ENCODE peak calls at places on chromosomes 5 and 9, in seven cellular contexts. V is keratinocyte, G is lower lobe of right lung, E is body of pancreas, W is endothelial cell of umbilical vein, X is foreskin keratinocyte, B is A549. C is an unnamed sample.

GRCh38 chr5:133653602-133653995 is 41.3 kb upstream of the FSTL4 start:
- DNase-seq in V (no peak), G (no peak), E (no peak), W (no peak), X (no peak), B (no peak), C (no peak)

GRCh38 chr5:132760043-132760420 is 12.8 kb downstream of the CCNI2 start:
- DNase-seq in V (no peak), G (no peak), E (no peak), W (no peak), X (no peak), B (no peak), C (no peak)

GRCh38 chr9:100575765-100576368 is 2.0 kb upstream of the CAVIN4 start:
- DNase-seq in V (no peak), G (no peak), E (no peak), W (no peak), X (peak; percentile 48), B (no peak), C (no peak)

GRCh38 chr5:33509036-33509435 is 68.3 kb downstream of the TARS1 start:
- DNase-seq in V (no peak), G (no peak), E (no peak), W (no peak), X (no peak), B (no peak), C (no peak)

GRCh38 chr5:60794691-60795090 is 49.4 kb downstream of the ELOVL7 start:
- DNase-seq in V (no peak), G (no peak), E (no peak), W (no peak), X (no peak), B (no peak), C (no peak)

GRCh38 chr5:11214851-11215250 is 453.8 kb upstream of the DAP start:
- DNase-seq in V (no peak), G (no peak), E (no peak), W (no peak), X (peak; percentile 14), B (no peak), C (no peak)

GRCh38 chr9:113164536-113165300 is 13.9 kb downstream of the SLC31A2 start:
- DNase-seq in V (no peak), G (no peak), E (peak; percentile 30), W (no peak), X (no peak), B (no peak), C (no peak)

GRCh38 chr9:91426123-91426745 is 2.6 kb upstream of the NFIL3 start:
- DNase-seq in V (no peak), G (no peak), E (no peak), W (peak; percentile 37), X (peak; percentile 55), B (peak; percentile 69), C (peak; percentile 74)

GRCh38 chr9:130285271-130285670 is 19.7 kb downstream of the HMCN2 start:
- DNase-seq in V (no peak), G (no peak), E (no peak), W (no peak), X (no peak), B (no peak), C (no peak)

GRCh38 chr9:130284690-130285089 is 19.1 kb downstream of the HMCN2 start:
- DNase-seq in V (no peak), G (no peak), E (no peak), W (no peak), X (no peak), B (no peak), C (no peak)

GRCh38 chr9:130287736-130288135 is 22.2 kb downstream of the HMCN2 start:
- DNase-seq in V (no peak), G (no peak), E (no peak), W (no peak), X (no peak), B (no peak), C (no peak)

GRCh38 chr9:130286781-130287428 is 21.3 kb downstream of the HMCN2 start:
- DNase-seq in V (no peak), G (peak; percentile 41), E (no peak), W (no peak), X (no peak), B (no peak), C (no peak)

GRCh38 chr9:130286072-130286770 is 20.7 kb downstream of the HMCN2 start:
- DNase-seq in V (no peak), G (peak; percentile 5), E (no peak), W (no peak), X (no peak), B (no peak), C (no peak)
- H3K27ac ChIP-seq in V (no peak overlapping the region), G (peak overlapping the region; percentile 76), E (no peak overlapping the region), W (no peak overlapping the region), X (no peak overlapping the region), B (no peak overlapping the region), C (no peak overlapping the region)

DNA sequence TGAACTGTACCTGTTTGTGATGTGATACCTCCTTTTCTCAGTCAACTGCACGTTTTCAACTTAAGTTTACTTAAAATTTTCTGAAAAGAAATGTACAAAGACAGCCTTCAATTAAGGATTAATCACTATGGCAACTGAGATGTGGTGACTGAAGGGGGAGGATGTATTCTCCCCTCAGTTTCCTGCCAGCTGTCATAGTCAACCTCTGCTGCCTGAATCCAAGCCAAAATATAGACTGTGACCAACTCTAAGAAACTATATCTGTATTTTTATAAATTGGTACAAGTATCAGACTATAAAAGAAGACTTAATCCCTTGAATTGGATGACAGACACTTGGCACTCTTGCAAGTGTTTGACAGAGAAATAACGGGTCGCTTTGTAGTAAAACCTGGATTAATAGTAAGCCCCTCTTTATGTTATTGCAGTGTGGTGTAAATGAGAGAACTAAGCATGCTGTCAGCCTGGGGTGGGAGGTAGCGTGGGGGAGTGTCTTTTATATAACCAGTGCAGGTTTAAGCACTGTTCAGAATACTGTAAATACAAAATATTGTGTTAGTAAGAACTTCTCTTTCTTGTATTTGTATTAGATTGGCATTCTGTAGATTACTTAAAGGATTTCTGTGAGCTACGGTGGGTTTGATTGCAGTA is 106.4 kb downstream of the ERCC6L2 start:
- DNase-seq in V (no peak), G (no peak), E (no peak), W (peak; percentile 3), X (no peak), B (no peak), C (peak; percentile 18)
- H3K4me1 ChIP-seq in V (no peaks in the 10 kb centered on the region), G (no peaks in the 10 kb centered on the region), E (no peaks in the 10 kb centered on the region), W (no peaks in the 10 kb centered on the region), X (no peaks in the 10 kb centered on the region), B (peaks cover 4% of the 10 kb centered on the region), C (no peaks in the 10 kb centered on the region)

DNA sequence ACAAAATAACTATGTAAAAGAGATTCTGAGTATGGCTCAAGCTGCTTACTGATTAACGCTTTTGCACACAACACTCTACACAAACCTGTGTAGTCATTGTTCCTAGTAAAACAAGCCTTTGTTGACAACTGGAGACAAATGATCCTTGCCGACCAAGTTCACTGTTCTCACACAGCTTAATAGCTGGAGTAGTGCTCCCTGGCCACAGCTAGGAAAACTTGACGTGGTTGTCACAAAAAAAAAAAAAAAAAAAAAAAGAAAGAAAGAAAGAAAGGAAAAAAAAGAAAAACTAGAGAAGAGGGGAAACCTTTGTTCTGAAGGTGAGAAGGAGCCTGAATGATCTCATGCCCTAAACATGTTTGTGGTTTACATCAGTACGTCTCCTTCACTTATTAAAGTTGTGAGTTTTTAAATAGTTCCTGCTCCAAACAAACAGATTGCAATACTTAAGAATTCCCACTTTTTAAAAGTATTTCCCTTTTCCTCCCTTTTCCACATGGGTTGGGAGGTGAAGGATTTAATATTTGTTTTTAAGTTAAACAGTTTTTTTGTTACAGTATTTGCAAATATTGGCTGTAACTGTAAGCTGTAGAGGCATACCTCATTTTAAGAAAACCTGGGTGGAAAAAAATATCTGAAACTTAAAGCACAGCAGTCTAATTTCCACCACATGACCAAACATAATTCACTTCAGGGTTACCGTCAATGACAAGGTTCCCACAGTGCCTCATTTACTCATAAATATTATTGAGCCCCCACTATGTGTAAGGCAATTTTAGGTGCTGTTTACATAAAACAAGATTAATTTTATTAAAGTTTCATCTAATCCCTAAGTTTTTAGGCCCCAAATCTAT is 63.7 kb downstream of the GLIS3 start:
- DNase-seq in V (no peak), G (no peak), E (peak; percentile 22), W (no peak), X (peak; percentile 78), B (peak; percentile 89), C (no peak)
- H3K27ac ChIP-seq in V (peak overlapping the region; percentile 59), G (peak overlapping the region; percentile 37), E (peak overlapping the region; percentile 48), W (no peak overlapping the region), X (peak overlapping the region; percentile 34), B (peak overlapping the region; percentile 83), C (no peak overlapping the region)

DNA sequence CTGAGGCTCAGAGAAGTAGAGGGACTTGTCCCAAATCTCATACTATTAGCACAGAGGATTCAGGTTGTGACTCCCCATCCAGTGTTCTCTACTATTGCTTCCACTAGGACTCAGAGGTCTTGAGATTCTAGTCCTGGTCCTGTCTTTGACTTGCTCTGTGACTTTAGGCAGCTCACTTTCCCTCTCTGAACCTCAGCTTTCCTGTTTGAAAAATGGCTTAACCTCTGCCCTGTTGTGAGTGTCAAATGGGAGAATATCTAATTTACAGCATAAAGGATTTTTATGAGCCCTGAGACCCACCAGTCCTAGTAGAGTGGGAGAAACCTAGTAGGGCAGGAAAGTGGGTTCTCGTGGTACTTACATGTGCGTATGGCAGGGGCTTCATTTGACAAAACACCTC is 73.0 kb downstream of the PPARGC1B start:
- DNase-seq in V (no peak), G (no peak), E (no peak), W (no peak), X (no peak), B (no peak), C (no peak)
- H3K4me1 ChIP-seq in V (peaks cover 23% of the 10 kb centered on the region), G (peaks cover 20% of the 10 kb centered on the region), E (no peaks in the 10 kb centered on the region), W (peaks cover 11% of the 10 kb centered on the region), X (peaks cover 20% of the 10 kb centered on the region), B (peaks cover 70% of the 10 kb centered on the region), C (peaks cover 3% of the 10 kb centered on the region)

GRCh38 chr5:55597014-55597981 is 62.5 kb upstream of the PLPP1 start:
- DNase-seq in V (peak; percentile 66), G (no peak), E (peak; percentile 28), W (peak; percentile 40), X (peak; percentile 95), B (peak; percentile 80), C (peak; percentile 54)
- H3K27ac ChIP-seq in V (peak overlapping the region; percentile 66), G (peak overlapping the region; percentile 61), E (peak overlapping the region; percentile 50), W (no peak overlapping the region), X (peak overlapping the region; percentile 69), B (peak overlapping the region; percentile 84), C (peak overlapping the region; percentile 88)

C was measured in small intestine.